ENCODE peak calls at places on chromosomes 5 and 9, in six cellular contexts. K, M, I, J, A and Q are unnamed samples. For H3K27me3, the result is how much of the 10 kb centered on the place peaks cover.

GRCh38 chr9:99326112-99326916 is 104.2 kb downstream of the SEC61B start:
- DNase-seq in I (no peak), J (peak), K (no peak), M (no peak), A (no peak), Q (no peak)

GRCh38 chr9:80605129-80605528 is 1033.4 kb downstream of the TLE4 start:
- DNase-seq in M (no peak), A (no peak), I (no peak), K (no peak), J (peak), Q (no peak)

GRCh38 chr9:21728781-21729180 is 73.7 kb upstream of the MTAP start:
- DNase-seq in J (peak), M (no peak), K (no peak), I (no peak), A (no peak), Q (no peak)

GRCh38 chr9:133525677-133526076 is 918 bp upstream of the MYMK start:
- DNase-seq in K (no peak), A (no peak), J (no peak), M (no peak), I (peak), Q (no peak)

GRCh38 chr5:45113726-45114125 is 305.0 kb downstream of the MRPS30 start:
- DNase-seq in K (no peak), M (no peak), A (no peak), J (no peak), I (no peak), Q (no peak)

GRCh38 chr5:64749385-64749784 is 19.1 kb downstream of the SREK1IP1 start:
- DNase-seq in A (no peak), I (no peak), K (no peak), J (no peak), M (no peak), Q (no peak)

GRCh38 chr9:757246-757881 is 84.1 kb upstream of the DMRT1 start:
- DNase-seq in J (peak), M (no peak), K (no peak), I (no peak), A (no peak), Q (peak)

GRCh38 chr9:38443597-38443996 is 19.3 kb upstream of the IGFBPL1 start:
- DNase-seq in M (no peak), A (no peak), K (no peak), J (no peak), I (no peak), Q (no peak)

GRCh38 chr9:136946893-136947891 is 2.1 kb downstream of the C8G start:
- DNase-seq in K (no peak), M (no peak), A (no peak), I (peak), J (no peak), Q (no peak)

GRCh38 chr9:34484678-34485077 is 26.1 kb downstream of the DNAI1 start:
- DNase-seq in M (no peak), K (no peak), I (no peak), A (no peak), J (no peak), Q (no peak)

GRCh38 chr9:75083188-75083976 is 4.6 kb downstream of the NMRK1 start:
- DNase-seq in I (no peak), A (peak), M (peak), J (no peak), K (peak), Q (peak)

GRCh38 chr5:95078868-95079267 is 206.0 kb downstream of the MCTP1 start:
- DNase-seq in A (no peak), I (no peak), K (no peak), M (no peak), J (no peak), Q (no peak)

GRCh38 chr9:6877671-6878161 is 119.9 kb downstream of the KDM4C start:
- DNase-seq in A (no peak), I (no peak), M (no peak), J (peak), K (no peak), Q (no peak)

GRCh38 chr9:74285075-74285474 is 212.1 kb upstream of the RORB start:
- DNase-seq in K (no peak), I (no peak), J (no peak), A (no peak), M (no peak), Q (no peak)

GRCh38 chr5:79685621-79686020 is 4.0 kb upstream of the CMYA5 start:
- DNase-seq in I (no peak), K (no peak), M (no peak), J (peak), A (no peak), Q (no peak)

GRCh38 chr9:112041536-112042243 is 133.4 kb downstream of the SUSD1 start:
- DNase-seq in J (peak), A (no peak), K (no peak), M (no peak), I (no peak), Q (no peak)

GRCh38 chr5:72848474-72849428 is 32.3 kb downstream of the TNPO1 start:
- DNase-seq in A (peak), M (peak), J (peak), I (peak), K (no peak), Q (peak)

GRCh38 chr9:131012023-131012334 is 3.0 kb downstream of the LAMC3 start:
- DNase-seq in M (no peak), J (no peak), A (no peak), I (no peak), K (no peak), Q (no peak)

GRCh38 chr5:179585903-179586511 is 35.7 kb downstream of the RUFY1 start:
- DNase-seq in J (no peak), K (no peak), A (no peak), M (no peak), I (no peak), Q (no peak)

GRCh38 chr5:172383231-172383802 is 71.0 kb downstream of the SH3PXD2B start:
- DNase-seq in K (no peak), I (no peak), J (peak), M (no peak), A (no peak), Q (peak)

GRCh38 chr9:116365056-116365471 is 211.5 kb downstream of the PAPPA start:
- DNase-seq in J (peak), M (no peak), A (no peak), I (peak), K (peak), Q (no peak)

GRCh38 chr9:25255216-25255615 is 423.0 kb downstream of the TUSC1 start:
- DNase-seq in J (no peak), I (no peak), M (no peak), A (no peak), K (no peak), Q (no peak)

GRCh38 chr9:71901695-71902094 is 9.3 kb downstream of the ABHD17B start:
- DNase-seq in K (no peak), J (no peak), M (no peak), I (no peak), A (no peak), Q (no peak)

GRCh38 chr5:65760504-65761275 is 38.7 kb downstream of the NLN start:
- DNase-seq in K (peak), I (no peak), M (peak), J (peak), A (peak), Q (peak)

GRCh38 chr5:59174248-59174844 is 591.5 kb downstream of the RAB3C start:
- DNase-seq in K (no peak), A (peak), J (peak), I (no peak), M (no peak), Q (peak)

GRCh38 chr9:34328500-34328982 is 527 bp downstream of the KIF24 start:
- DNase-seq in M (no peak), I (no peak), K (no peak), J (no peak), A (no peak), Q (no peak)

GRCh38 chr5:141811287-141812155 is 66.7 kb downstream of the PCDH1 start:
- DNase-seq in J (peak), I (no peak), K (no peak), A (peak), M (no peak), Q (peak)

GRCh38 chr5:78547171-78547570 is 101.4 kb downstream of the LHFPL2 start:
- DNase-seq in M (no peak), J (peak), A (no peak), K (no peak), I (no peak), Q (no peak)

GRCh38 chr9:79489241-79490000 is 82.3 kb upstream of the TLE4 start:
- DNase-seq in I (no peak), M (no peak), K (peak), A (no peak), J (peak), Q (no peak)

GRCh38 chr9:21031091-21031817 is at the start of gene HACD4:
- DNase-seq in M (peak), A (peak), J (peak), I (peak), K (peak), Q (peak)

GRCh38 chr5:29720954-29721353 is 1472.5 kb upstream of the CDH6 start:
- DNase-seq in J (no peak), A (no peak), M (no peak), K (no peak), I (no peak), Q (no peak)

GRCh38 chr9:88829276-88829675 is 162.0 kb upstream of the S1PR3 start:
- DNase-seq in I (no peak), A (no peak), J (no peak), M (no peak), K (no peak), Q (no peak)

GRCh38 chr9:98551511-98552286 is 157.0 kb downstream of the GABBR2 start:
- DNase-seq in I (no peak), J (peak), A (no peak), K (peak), M (no peak), Q (no peak)

GRCh38 chr5:161546463-161547301 is at the start of gene GABRB2:
- DNase-seq in I (peak), A (no peak), M (no peak), K (no peak), J (peak), Q (peak)

GRCh38 chr5:161548472-161549094 is 2.1 kb upstream of the GABRB2 start:
- DNase-seq in K (no peak), A (no peak), M (no peak), I (no peak), J (peak), Q (peak)

GRCh38 chr5:161545701-161546462 is 643 bp downstream of the GABRB2 start:
- DNase-seq in M (no peak), A (no peak), J (no peak), K (no peak), I (no peak), Q (no peak)

GRCh38 chr5:161547573-161548471 is 1.3 kb upstream of the GABRB2 start:
- DNase-seq in J (peak), M (no peak), I (peak), K (no peak), A (no peak), Q (peak)

DNA sequence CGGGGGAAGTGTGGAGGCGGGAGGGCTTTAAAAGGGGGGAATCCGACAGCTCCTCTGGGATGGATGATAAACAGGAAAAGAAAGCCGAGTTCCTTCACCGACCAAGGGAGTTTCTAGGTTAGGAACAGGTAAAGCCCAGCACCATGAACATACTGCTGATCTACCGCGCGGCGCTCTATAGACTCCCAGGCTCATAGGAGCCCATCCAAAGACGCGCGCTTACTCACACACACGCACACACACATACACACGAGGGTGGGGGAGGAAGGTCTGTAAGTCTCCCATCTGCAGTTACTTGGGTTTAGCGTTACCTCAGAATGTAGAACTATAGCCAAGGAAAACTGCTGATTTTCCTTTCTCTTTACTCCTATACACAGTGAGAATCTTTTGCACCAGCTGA is 2.6 kb upstream of the GABRB2 start:
- DNase-seq in A (no peak), M (no peak), I (no peak), J (peak), K (no peak), Q (peak)
- H3K27me3 ChIP-seq in A (under half), M (under half), I (under half), J (under half), K (under half), Q (under half)

GRCh38 chr5:322281-322941 is 897 bp downstream of the AHRR start:
- DNase-seq in M (no peak), K (no peak), J (peak), I (no peak), A (no peak), Q (no peak)
- H3K4me3 ChIP-seq in M (no peak), K (peak), J (peak), I (peak), A (no peak), Q (peak)

DNA sequence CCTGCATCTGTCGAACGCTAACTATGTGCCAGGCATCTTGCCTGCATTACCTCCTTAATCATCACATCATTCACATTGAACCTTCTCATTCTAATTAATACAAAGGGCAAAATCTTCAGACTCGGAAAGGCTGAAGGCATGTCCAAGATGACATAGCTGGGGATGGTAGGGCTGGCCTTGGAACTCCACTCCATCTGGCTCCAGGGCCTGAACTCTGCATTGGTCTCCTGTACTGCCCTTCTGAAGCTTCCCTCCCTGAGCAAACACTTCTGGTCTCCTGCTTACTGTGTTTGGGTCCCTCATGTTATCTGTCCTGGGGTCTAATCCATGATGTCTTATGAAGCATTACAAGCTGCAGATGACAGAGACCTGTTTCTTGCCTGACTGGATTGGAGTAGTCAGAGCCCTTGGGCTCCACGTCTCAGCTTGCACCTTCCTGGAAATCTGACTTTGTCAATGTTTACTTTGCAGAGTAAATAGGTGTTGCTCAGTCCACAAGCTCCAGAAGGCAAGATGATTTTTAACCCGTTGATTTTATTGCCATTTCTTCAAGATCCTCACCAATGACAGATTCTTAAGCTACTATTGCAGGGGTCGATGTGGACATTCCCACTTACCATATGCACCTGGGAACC is 106.1 kb downstream of the GALNT10 start:
- DNase-seq in J (no peak), K (peak), I (no peak), M (no peak), A (no peak), Q (peak)
- H3K27ac ChIP-seq in J (no peak), K (peak), I (no peak), M (no peak), A (no peak), Q (no peak)

DNA sequence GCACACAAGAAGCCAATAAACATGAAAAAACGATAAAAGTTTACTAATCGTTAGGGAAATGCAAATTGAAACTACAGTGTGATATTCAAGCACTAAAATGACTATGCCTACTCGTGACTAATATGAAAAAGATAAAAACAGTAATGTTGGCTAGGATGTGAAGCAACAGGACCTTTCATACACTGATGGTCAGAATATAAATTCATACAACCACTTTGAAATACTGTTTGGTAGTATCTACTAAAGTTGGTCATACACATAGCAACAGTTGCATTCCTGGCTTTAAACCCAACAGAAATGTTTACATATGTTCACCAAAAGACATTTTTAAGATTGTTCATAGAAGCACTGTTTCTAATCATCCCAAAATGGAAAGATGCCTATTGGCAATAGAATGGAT is 24.3 kb downstream of the FBXO38 start:
- DNase-seq in I (no peak), K (no peak), A (no peak), J (no peak), M (no peak), Q (no peak)
- H3K27me3 ChIP-seq in I (under half), K (under half), A (under half), J (under half), M (under half), Q (under half)

GRCh38 chr5:1643651-1644392 is 120.1 kb upstream of the LPCAT1 start:
- DNase-seq in M (no peak), I (peak), K (no peak), J (peak), A (no peak), Q (no peak)
- H3K4me3 ChIP-seq in M (no peak), I (no peak), K (no peak), J (no peak), A (no peak), Q (no peak)